ENCODE peak calls at places on chromosomes 1 and 21, in eight cellular contexts. Z is psoas muscle, R is OCI-LY7, T is SJCRH30, M is heart left ventricle, U is esophagus squamous epithelium, Y is esophagus muscularis mucosa, V is body of pancreas. B is an unnamed sample. For H3K9me3, the result is how much of the 10 kb centered on the place peaks cover.

GRCh38 chr1:179016694-179017382 is 8.9 kb upstream of the FAM20B start:
- DNase-seq in Z (peak), R (no peak), T (peak), M (peak), U (peak), Y (peak), V (peak), B (peak)

GRCh38 chr1:14826172-14826636 is 227.7 kb downstream of the KAZN start:
- DNase-seq in Z (no peak), R (no peak), T (no peak), M (no peak), U (no peak), Y (no peak), V (peak), B (no peak)

GRCh38 chr1:188904201-188904600 is 1573.5 kb downstream of the BRINP3 start:
- DNase-seq in Z (no peak), R (no peak), T (no peak), M (no peak), U (no peak), Y (no peak), V (no peak), B (no peak)

GRCh38 chr1:160954158-160955104 is at the start of gene ITLN2:
- DNase-seq in Z (no peak), R (peak), T (no peak), M (no peak), U (no peak), Y (no peak), V (peak), B (no peak)

GRCh38 chr1:89169166-89169565 is 6.6 kb downstream of the GBP7 start:
- DNase-seq in Z (no peak), R (no peak), T (no peak), M (no peak), U (no peak), Y (no peak), V (no peak), B (no peak)

GRCh38 chr21:42233067-42233981 is 14.4 kb downstream of the ABCG1 start:
- DNase-seq in Z (peak), R (peak), T (no peak), M (peak), U (no peak), Y (peak), V (peak), B (peak)

GRCh38 chr1:204588826-204589225 is 72.6 kb downstream of the MDM4 start:
- DNase-seq in Z (no peak), R (no peak), T (no peak), M (no peak), U (no peak), Y (no peak), V (no peak), B (no peak)

GRCh38 chr1:230194525-230194924 is 127.5 kb downstream of the GALNT2 start:
- DNase-seq in Z (no peak), R (no peak), T (no peak), M (no peak), U (no peak), Y (peak), V (no peak), B (no peak)

GRCh38 chr21:44836666-44837471 is 19.0 kb upstream of the SUMO3 start:
- DNase-seq in Z (peak), R (no peak), T (peak), M (no peak), U (no peak), Y (no peak), V (no peak), B (no peak)

GRCh38 chr1:162302246-162302645 is 74.4 kb downstream of the SPATA46 start:
- DNase-seq in Z (no peak), R (no peak), T (no peak), M (no peak), U (no peak), Y (no peak), V (no peak), B (no peak)

GRCh38 chr1:247373721-247374141 is 42.1 kb upstream of the ZNF496 start:
- DNase-seq in Z (peak), R (peak), T (no peak), M (peak), U (no peak), Y (no peak), V (peak), B (no peak)

GRCh38 chr1:117663156-117663902 is 57.5 kb downstream of the TENT5C start:
- DNase-seq in Z (no peak), R (no peak), T (no peak), M (no peak), U (no peak), Y (no peak), V (no peak), B (no peak)

GRCh38 chr1:12811409-12811784 is 19.8 kb downstream of the PRAMEF11 start:
- DNase-seq in Z (no peak), R (no peak), T (no peak), M (no peak), U (no peak), Y (no peak), V (no peak), B (no peak)

GRCh38 chr1:55402117-55402516 is 187.0 kb upstream of the USP24 start:
- DNase-seq in Z (no peak), R (no peak), T (no peak), M (no peak), U (no peak), Y (peak), V (no peak), B (no peak)

GRCh38 chr1:22749919-22750670 is 39.5 kb downstream of the EPHB2 start:
- DNase-seq in Z (no peak), R (peak), T (peak), M (no peak), U (no peak), Y (peak), V (peak), B (peak)

GRCh38 chr21:17454315-17455027 is 58.4 kb upstream of the CXADR start:
- DNase-seq in Z (peak), R (peak), T (peak), M (no peak), U (no peak), Y (peak), V (peak), B (no peak)

GRCh38 chr21:40687625-40688024 is 159.3 kb downstream of the DSCAM start:
- DNase-seq in Z (no peak), R (no peak), T (no peak), M (no peak), U (no peak), Y (no peak), V (no peak), B (no peak)

GRCh38 chr1:108554682-108555081 is 5.2 kb upstream of the EEIG2 start:
- DNase-seq in Z (no peak), R (no peak), T (no peak), M (no peak), U (no peak), Y (no peak), V (no peak), B (no peak)

GRCh38 chr1:18134324-18135046 is 26.9 kb downstream of the IGSF21 start:
- DNase-seq in Z (no peak), R (no peak), T (no peak), M (no peak), U (no peak), Y (no peak), V (no peak), B (no peak)

GRCh38 chr1:38741341-38741740 is 118.2 kb downstream of the RRAGC start:
- DNase-seq in Z (no peak), R (no peak), T (no peak), M (no peak), U (no peak), Y (no peak), V (no peak), B (no peak)

GRCh38 chr1:174837386-174837785 is 162.4 kb upstream of the CACYBP start:
- DNase-seq in Z (no peak), R (no peak), T (no peak), M (no peak), U (no peak), Y (no peak), V (no peak), B (no peak)

GRCh38 chr21:25350056-25350455 is 257.2 kb downstream of the MRPL39 start:
- DNase-seq in Z (no peak), R (no peak), T (peak), M (no peak), U (no peak), Y (no peak), V (peak), B (no peak)

GRCh38 chr1:66495490-66495889 is 38.5 kb upstream of the SGIP1 start:
- DNase-seq in Z (no peak), R (no peak), T (no peak), M (no peak), U (no peak), Y (no peak), V (no peak), B (no peak)

GRCh38 chr1:188706742-188707141 is 1770.9 kb downstream of the BRINP3 start:
- DNase-seq in Z (no peak), R (no peak), T (no peak), M (no peak), U (no peak), Y (no peak), V (no peak), B (no peak)

GRCh38 chr1:75655931-75656330 is 45.0 kb upstream of the SLC44A5 start:
- DNase-seq in Z (no peak), R (no peak), T (no peak), M (no peak), U (no peak), Y (no peak), V (no peak), B (no peak)

GRCh38 chr1:116359871-116360270 is 13.2 kb upstream of the ATP1A1 start:
- DNase-seq in Z (no peak), R (no peak), T (no peak), M (no peak), U (no peak), Y (no peak), V (no peak), B (no peak)

GRCh38 chr1:46687910-46688509 is 16.4 kb downstream of the TEX38 start:
- DNase-seq in Z (no peak), R (no peak), T (no peak), M (no peak), U (no peak), Y (peak), V (no peak), B (no peak)

GRCh38 chr1:54834007-54834541 is 33.0 kb upstream of the TTC22 start:
- DNase-seq in Z (no peak), R (no peak), T (no peak), M (no peak), U (no peak), Y (peak), V (no peak), B (no peak)

GRCh38 chr1:21781971-21782867 is 730 bp downstream of the USP48 start:
- DNase-seq in Z (peak), R (peak), T (peak), M (no peak), U (no peak), Y (peak), V (peak), B (no peak)

GRCh38 chr1:202281316-202282016 is 60.3 kb downstream of the UBE2T start:
- DNase-seq in Z (no peak), R (no peak), T (peak), M (no peak), U (no peak), Y (no peak), V (no peak), B (no peak)

GRCh38 chr1:58895559-58896135 is 111.8 kb upstream of the JUN start:
- DNase-seq in Z (no peak), R (no peak), T (peak), M (peak), U (no peak), Y (no peak), V (no peak), B (no peak)

GRCh38 chr1:53381790-53382401 is 54.0 kb upstream of the LRP8 start:
- DNase-seq in Z (no peak), R (no peak), T (no peak), M (no peak), U (no peak), Y (no peak), V (no peak), B (no peak)

GRCh38 chr1:208238710-208239517 is 5.3 kb downstream of the PLXNA2 start:
- DNase-seq in Z (no peak), R (peak), T (peak), M (no peak), U (no peak), Y (no peak), V (no peak), B (no peak)

GRCh38 chr1:18109058-18109755 is 1.6 kb downstream of the IGSF21 start:
- DNase-seq in Z (no peak), R (no peak), T (no peak), M (no peak), U (no peak), Y (no peak), V (no peak), B (no peak)

GRCh38 chr1:163928649-163929048 is 606.9 kb downstream of the NUF2 start:
- DNase-seq in Z (no peak), R (no peak), T (no peak), M (no peak), U (no peak), Y (no peak), V (no peak), B (no peak)

GRCh38 chr1:167517535-167518330 is 596 bp downstream of the CD247 start:
- DNase-seq in Z (no peak), R (no peak), T (no peak), M (no peak), U (no peak), Y (no peak), V (no peak), B (no peak)

GRCh38 chr1:55143686-55144085 is 71.5 kb downstream of the USP24 start:
- DNase-seq in Z (no peak), R (peak), T (no peak), M (no peak), U (no peak), Y (no peak), V (peak), B (no peak)

GRCh38 chr1:234844479-234845031 is 234.6 kb upstream of the IRF2BP2 start:
- DNase-seq in Z (no peak), R (peak), T (no peak), M (no peak), U (no peak), Y (no peak), V (no peak), B (no peak)

GRCh38 chr21:16742116-16742515 is 770.7 kb upstream of the CXADR start:
- DNase-seq in Z (no peak), R (no peak), T (no peak), M (no peak), U (no peak), Y (no peak), V (peak), B (no peak)

GRCh38 chr1:202576816-202577215 is 133.4 kb downstream of the SYT2 start:
- DNase-seq in Z (no peak), R (no peak), T (peak), M (no peak), U (no peak), Y (no peak), V (peak), B (no peak)

DNA sequence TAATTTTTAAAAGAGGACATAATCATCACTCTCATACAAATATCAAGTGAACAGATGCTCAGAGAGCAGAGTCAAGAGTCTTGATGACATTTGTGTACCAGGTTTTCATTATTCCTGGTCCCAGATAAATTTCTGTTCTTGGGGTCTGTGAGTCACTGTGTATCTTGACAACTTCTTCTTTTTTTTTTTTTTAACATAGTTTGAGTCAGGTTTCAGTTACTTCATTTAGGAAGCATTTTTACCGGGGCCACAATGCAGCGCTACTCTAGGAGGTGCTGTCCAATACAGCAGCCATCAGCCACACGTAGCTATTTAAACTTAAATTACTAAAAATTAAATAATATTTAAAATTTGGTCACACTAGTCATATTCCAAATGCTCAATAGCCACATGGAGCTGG is 188.1 kb upstream of the SAMSN1 start:
- DNase-seq in Z (no peak), R (no peak), T (no peak), M (no peak), U (no peak), Y (no peak), V (no peak), B (no peak)
- H3K9me3 ChIP-seq in Z (under half), R (under half), T (under half), M (under half), U (under half), Y (under half), V (under half), B (under half)

DNA sequence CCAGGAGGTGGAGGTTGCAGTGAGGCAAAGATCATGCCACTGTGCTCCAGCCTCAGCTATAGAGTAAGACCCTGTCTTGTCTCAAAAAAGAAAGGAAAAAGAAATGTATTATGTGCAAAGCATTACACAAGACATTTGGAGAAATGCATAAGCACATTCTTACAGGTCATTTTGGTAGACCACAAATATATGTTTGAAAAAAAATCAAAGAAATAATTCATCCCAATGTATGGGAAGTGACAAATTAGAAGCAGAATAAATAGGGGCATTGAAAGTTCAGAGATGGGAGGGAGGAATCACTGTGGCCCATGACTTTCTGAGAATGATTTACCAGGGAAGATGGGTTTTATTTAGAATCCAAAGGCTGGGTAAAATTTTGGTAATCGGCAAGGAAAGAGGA is 283.5 kb upstream of the ADAMTS5 start:
- DNase-seq in Z (no peak), R (no peak), T (no peak), M (no peak), U (no peak), Y (no peak), V (no peak), B (no peak)
- H3K9me3 ChIP-seq in Z (under half), R (under half), T (under half), M (under half), U (under half), Y (under half), V (under half), B (under half)

GRCh38 chr1:213684454-213684853 is 303.3 kb upstream of the PROX1 start:
- DNase-seq in Z (no peak), R (no peak), T (peak), M (no peak), U (no peak), Y (no peak), V (no peak), B (no peak)
- H3K9me3 ChIP-seq in Z (under half), R (under half), T (under half), M (under half), U (under half), Y (under half), V (under half), B (under half)

GRCh38 chr1:118982816-118983557 is 5.2 kb downstream of the TBX15 start:
- DNase-seq in Z (no peak), R (no peak), T (no peak), M (no peak), U (no peak), Y (no peak), V (no peak), B (no peak)
- H3K9me3 ChIP-seq in Z (under half), R (under half), T (under half), M (under half), U (under half), Y (under half), V (under half), B (under half)

GRCh38 chr1:68782890-68783289 is 286.0 kb upstream of the DEPDC1 start:
- DNase-seq in Z (no peak), R (no peak), T (no peak), M (no peak), U (no peak), Y (no peak), V (no peak), B (no peak)

GRCh38 chr1:68780919-68781318 is 284.0 kb upstream of the DEPDC1 start:
- DNase-seq in Z (no peak), R (no peak), T (peak), M (no peak), U (no peak), Y (no peak), V (no peak), B (no peak)

GRCh38 chr1:68777850-68778249 is 281.0 kb upstream of the DEPDC1 start:
- DNase-seq in Z (no peak), R (no peak), T (no peak), M (no peak), U (no peak), Y (no peak), V (no peak), B (no peak)
- H3K9me3 ChIP-seq in Z (under half), R (under half), T (under half), M (under half), U (under half), Y (under half), V (under half), B (under half)

GRCh38 chr1:5570931-5571330 is 421.3 kb downstream of the NPHP4 start:
- DNase-seq in Z (no peak), R (no peak), T (no peak), M (no peak), U (no peak), Y (no peak), V (no peak), B (no peak)
- H3K9me3 ChIP-seq in Z (under half), R (under half), T (under half), M (under half), U (under half), Y (under half), V (under half), B (under half)

DNA sequence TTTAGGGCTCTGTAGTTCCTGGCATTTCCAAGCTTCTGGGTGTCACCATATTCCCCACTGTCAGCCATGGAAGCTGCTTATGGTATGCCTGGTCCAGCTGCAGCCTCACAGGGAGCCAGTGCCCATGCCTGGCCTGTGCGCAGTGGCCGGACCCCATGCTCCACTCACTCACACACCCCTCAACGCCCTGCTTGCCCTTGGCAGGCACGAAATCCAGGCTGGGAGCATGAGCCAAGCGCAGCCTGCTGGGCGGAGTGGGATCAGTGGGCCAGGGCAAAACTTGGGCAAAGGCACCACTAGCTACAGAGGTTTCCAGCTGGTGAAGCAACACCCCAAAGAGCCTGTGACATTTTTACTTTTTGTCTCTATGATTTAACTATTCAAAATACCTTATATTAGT is 520.4 kb downstream of the RWDD3 start:
- DNase-seq in Z (peak), R (no peak), T (no peak), M (no peak), U (no peak), Y (no peak), V (no peak), B (no peak)
- H3K9me3 ChIP-seq in Z (under half), R (under half), T (under half), M (under half), U (under half), Y (under half), V (under half), B (under half)

DNA sequence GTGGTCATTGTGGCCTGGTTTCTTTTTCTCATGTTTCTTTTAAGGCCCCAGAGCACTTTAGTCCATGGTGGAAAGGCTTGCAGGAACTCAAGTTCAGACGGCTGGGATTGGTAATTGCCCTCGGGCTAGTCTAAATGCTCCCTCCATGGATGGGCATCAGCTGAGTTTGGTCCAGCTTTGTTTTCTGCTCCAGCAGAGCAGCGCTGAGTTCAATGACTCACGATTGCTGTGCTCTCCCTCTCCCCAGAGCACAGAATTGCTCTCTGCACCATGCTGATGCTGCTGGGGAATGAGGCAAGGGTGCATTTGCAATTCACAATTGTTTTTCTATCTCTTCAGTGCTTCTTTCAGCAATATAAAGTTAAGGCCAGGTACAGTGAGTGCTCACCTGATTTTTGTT is 1.8 kb upstream of the OR2T6 start:
- DNase-seq in Z (no peak), R (no peak), T (no peak), M (no peak), U (no peak), Y (no peak), V (no peak), B (no peak)
- H3K9me3 ChIP-seq in Z (under half), R (under half), T (under half), M (under half), U (under half), Y (under half), V (under half), B (under half)

B was measured in thoracic aorta.